ENCODE peak calls at places on chromosomes 13 and 19, in nine cellular contexts. One of them, this sample, is unnamed. For H3K36me3, the result is how much of the 10 kb centered on the place peaks cover.

GRCh38 chr13:91185294-91185863 is 162.1 kb upstream of the MIR17HG start:
- DNase-seq in Peyer's patch: no peak
- DNase-seq in heart left ventricle: no peak
- DNase-seq in breast epithelium: no peak
- DNase-seq in brain microvascular endothelial cell: peak
- DNase-seq in uterus: no peak
- DNase-seq in spleen: no peak
- DNase-seq in CD4-positive, alpha-beta memory T cell: no peak
- DNase-seq in ovary: no peak
- DNase-seq in this sample: no peak

GRCh38 chr19:51712461-51713081 is 11.2 kb downstream of the HAS1 start:
- DNase-seq in Peyer's patch: no peak
- DNase-seq in heart left ventricle: no peak
- DNase-seq in breast epithelium: no peak
- DNase-seq in brain microvascular endothelial cell: no peak
- DNase-seq in uterus: no peak
- DNase-seq in spleen: no peak
- DNase-seq in CD4-positive, alpha-beta memory T cell: no peak
- DNase-seq in ovary: no peak
- DNase-seq in this sample: no peak

GRCh38 chr13:27971776-27972618 is 2.9 kb upstream of the CDX2 start:
- DNase-seq in Peyer's patch: peak
- DNase-seq in heart left ventricle: no peak
- DNase-seq in breast epithelium: no peak
- DNase-seq in brain microvascular endothelial cell: no peak
- DNase-seq in uterus: no peak
- DNase-seq in spleen: no peak
- DNase-seq in CD4-positive, alpha-beta memory T cell: no peak
- DNase-seq in ovary: no peak
- DNase-seq in this sample: no peak

GRCh38 chr19:56141416-56141992 is 417 bp downstream of the ZNF444 start:
- DNase-seq in Peyer's patch: no peak
- DNase-seq in heart left ventricle: no peak
- DNase-seq in breast epithelium: no peak
- DNase-seq in brain microvascular endothelial cell: no peak
- DNase-seq in uterus: no peak
- DNase-seq in spleen: peak
- DNase-seq in CD4-positive, alpha-beta memory T cell: peak
- DNase-seq in ovary: no peak
- DNase-seq in this sample: peak

GRCh38 chr19:48638831-48639381 is 1.7 kb upstream of the DBP start:
- DNase-seq in Peyer's patch: no peak
- DNase-seq in heart left ventricle: peak
- DNase-seq in breast epithelium: peak
- DNase-seq in brain microvascular endothelial cell: no peak
- DNase-seq in uterus: peak
- DNase-seq in spleen: peak
- DNase-seq in CD4-positive, alpha-beta memory T cell: no peak
- DNase-seq in ovary: peak
- DNase-seq in this sample: no peak

GRCh38 chr13:73717632-73718031 is 416.6 kb downstream of the KLF12 start:
- DNase-seq in Peyer's patch: no peak
- DNase-seq in heart left ventricle: no peak
- DNase-seq in breast epithelium: no peak
- DNase-seq in brain microvascular endothelial cell: peak
- DNase-seq in uterus: no peak
- DNase-seq in spleen: no peak
- DNase-seq in CD4-positive, alpha-beta memory T cell: peak
- DNase-seq in ovary: no peak
- DNase-seq in this sample: no peak

GRCh38 chr19:49665301-49666119 is at the start of the genes BCL2L12 and IRF3:
- DNase-seq in Peyer's patch: peak
- DNase-seq in heart left ventricle: peak
- DNase-seq in breast epithelium: peak
- DNase-seq in brain microvascular endothelial cell: peak
- DNase-seq in uterus: peak
- DNase-seq in spleen: peak
- DNase-seq in CD4-positive, alpha-beta memory T cell: peak
- DNase-seq in ovary: peak
- DNase-seq in this sample: peak

GRCh38 chr13:60511637-60512036 is 114.6 kb downstream of the TDRD3 start:
- DNase-seq in Peyer's patch: no peak
- DNase-seq in heart left ventricle: no peak
- DNase-seq in breast epithelium: no peak
- DNase-seq in brain microvascular endothelial cell: no peak
- DNase-seq in uterus: no peak
- DNase-seq in spleen: no peak
- DNase-seq in CD4-positive, alpha-beta memory T cell: no peak
- DNase-seq in ovary: no peak
- DNase-seq in this sample: no peak

GRCh38 chr13:101949681-101950080 is 452.2 kb downstream of the FGF14 start:
- DNase-seq in Peyer's patch: no peak
- DNase-seq in heart left ventricle: no peak
- DNase-seq in breast epithelium: no peak
- DNase-seq in brain microvascular endothelial cell: no peak
- DNase-seq in uterus: no peak
- DNase-seq in spleen: no peak
- DNase-seq in CD4-positive, alpha-beta memory T cell: no peak
- DNase-seq in ovary: no peak
- DNase-seq in this sample: no peak

GRCh38 chr13:32048816-32049215 is 17.2 kb downstream of the FRY start:
- DNase-seq in Peyer's patch: no peak
- DNase-seq in heart left ventricle: no peak
- DNase-seq in breast epithelium: no peak
- DNase-seq in brain microvascular endothelial cell: no peak
- DNase-seq in uterus: no peak
- DNase-seq in spleen: no peak
- DNase-seq in CD4-positive, alpha-beta memory T cell: no peak
- DNase-seq in ovary: no peak
- DNase-seq in this sample: no peak

GRCh38 chr19:14450168-14450874 is 17.2 kb downstream of the PKN1 start:
- DNase-seq in Peyer's patch: no peak
- DNase-seq in heart left ventricle: no peak
- DNase-seq in breast epithelium: no peak
- DNase-seq in brain microvascular endothelial cell: peak
- DNase-seq in uterus: peak
- DNase-seq in spleen: no peak
- DNase-seq in CD4-positive, alpha-beta memory T cell: peak
- DNase-seq in ovary: no peak
- DNase-seq in this sample: peak

GRCh38 chr19:50320051-50320450 is 9.1 kb downstream of the KCNC3 start:
- DNase-seq in Peyer's patch: no peak
- DNase-seq in heart left ventricle: no peak
- DNase-seq in breast epithelium: no peak
- DNase-seq in brain microvascular endothelial cell: no peak
- DNase-seq in uterus: no peak
- DNase-seq in spleen: no peak
- DNase-seq in CD4-positive, alpha-beta memory T cell: no peak
- DNase-seq in ovary: no peak
- DNase-seq in this sample: no peak

GRCh38 chr19:23385404-23385803 is 9.9 kb downstream of the ZNF91 start:
- DNase-seq in Peyer's patch: no peak
- DNase-seq in heart left ventricle: no peak
- DNase-seq in breast epithelium: no peak
- DNase-seq in brain microvascular endothelial cell: no peak
- DNase-seq in uterus: no peak
- DNase-seq in spleen: no peak
- DNase-seq in CD4-positive, alpha-beta memory T cell: no peak
- DNase-seq in ovary: no peak
- DNase-seq in this sample: no peak

GRCh38 chr19:14369399-14370168 is 11.7 kb upstream of the ADGRE5 start:
- DNase-seq in Peyer's patch: no peak
- DNase-seq in heart left ventricle: no peak
- DNase-seq in breast epithelium: peak
- DNase-seq in brain microvascular endothelial cell: peak
- DNase-seq in uterus: peak
- DNase-seq in spleen: no peak
- DNase-seq in CD4-positive, alpha-beta memory T cell: peak
- DNase-seq in ovary: no peak
- DNase-seq in this sample: peak

GRCh38 chr19:8477889-8478288 is 24.6 kb downstream of the PRAM1 start:
- DNase-seq in Peyer's patch: peak
- DNase-seq in heart left ventricle: no peak
- DNase-seq in breast epithelium: no peak
- DNase-seq in brain microvascular endothelial cell: no peak
- DNase-seq in uterus: no peak
- DNase-seq in spleen: no peak
- DNase-seq in CD4-positive, alpha-beta memory T cell: no peak
- DNase-seq in ovary: no peak
- DNase-seq in this sample: no peak
- H3K36me3 ChIP-seq in Peyer's patch: under half
- H3K36me3 ChIP-seq in heart left ventricle: half or more
- H3K36me3 ChIP-seq in breast epithelium: under half
- H3K36me3 ChIP-seq in brain microvascular endothelial cell: under half
- H3K36me3 ChIP-seq in uterus: under half
- H3K36me3 ChIP-seq in spleen: half or more
- H3K36me3 ChIP-seq in CD4-positive, alpha-beta memory T cell: half or more
- H3K36me3 ChIP-seq in ovary: under half
- H3K36me3 ChIP-seq in this sample: under half

DNA sequence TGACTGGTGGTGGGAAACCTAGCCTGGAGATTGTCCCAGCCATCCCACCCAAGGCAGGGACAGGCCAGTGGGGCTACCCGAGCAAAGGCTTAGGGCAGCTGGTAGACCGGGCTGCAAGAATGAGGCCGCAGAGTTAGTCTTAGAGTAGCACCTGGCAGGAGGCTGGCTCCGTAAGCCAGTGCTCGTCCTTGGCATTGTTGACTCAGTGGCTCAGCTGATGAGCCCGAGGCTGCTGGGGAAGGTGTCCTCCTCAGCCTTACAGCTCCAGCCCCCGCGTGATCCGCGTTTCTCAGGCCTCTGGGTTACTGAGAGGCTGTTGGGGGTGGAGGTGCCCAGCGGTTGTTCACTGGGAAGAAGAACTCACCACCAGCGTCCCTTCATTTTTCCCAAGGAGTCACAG is 24.7 kb downstream of the PPP1R37 start:
- DNase-seq in Peyer's patch: no peak
- DNase-seq in heart left ventricle: no peak
- DNase-seq in breast epithelium: no peak
- DNase-seq in brain microvascular endothelial cell: no peak
- DNase-seq in uterus: no peak
- DNase-seq in spleen: no peak
- DNase-seq in CD4-positive, alpha-beta memory T cell: no peak
- DNase-seq in ovary: no peak
- DNase-seq in this sample: no peak
- H3K27ac ChIP-seq in Peyer's patch: no peak
- H3K27ac ChIP-seq in heart left ventricle: no peak
- H3K27ac ChIP-seq in breast epithelium: peak
- H3K27ac ChIP-seq in brain microvascular endothelial cell: no peak
- H3K27ac ChIP-seq in uterus: no peak
- H3K27ac ChIP-seq in spleen: no peak
- H3K27ac ChIP-seq in CD4-positive, alpha-beta memory T cell: no peak
- H3K27ac ChIP-seq in ovary: no peak
- H3K27ac ChIP-seq in this sample: no peak

DNA sequence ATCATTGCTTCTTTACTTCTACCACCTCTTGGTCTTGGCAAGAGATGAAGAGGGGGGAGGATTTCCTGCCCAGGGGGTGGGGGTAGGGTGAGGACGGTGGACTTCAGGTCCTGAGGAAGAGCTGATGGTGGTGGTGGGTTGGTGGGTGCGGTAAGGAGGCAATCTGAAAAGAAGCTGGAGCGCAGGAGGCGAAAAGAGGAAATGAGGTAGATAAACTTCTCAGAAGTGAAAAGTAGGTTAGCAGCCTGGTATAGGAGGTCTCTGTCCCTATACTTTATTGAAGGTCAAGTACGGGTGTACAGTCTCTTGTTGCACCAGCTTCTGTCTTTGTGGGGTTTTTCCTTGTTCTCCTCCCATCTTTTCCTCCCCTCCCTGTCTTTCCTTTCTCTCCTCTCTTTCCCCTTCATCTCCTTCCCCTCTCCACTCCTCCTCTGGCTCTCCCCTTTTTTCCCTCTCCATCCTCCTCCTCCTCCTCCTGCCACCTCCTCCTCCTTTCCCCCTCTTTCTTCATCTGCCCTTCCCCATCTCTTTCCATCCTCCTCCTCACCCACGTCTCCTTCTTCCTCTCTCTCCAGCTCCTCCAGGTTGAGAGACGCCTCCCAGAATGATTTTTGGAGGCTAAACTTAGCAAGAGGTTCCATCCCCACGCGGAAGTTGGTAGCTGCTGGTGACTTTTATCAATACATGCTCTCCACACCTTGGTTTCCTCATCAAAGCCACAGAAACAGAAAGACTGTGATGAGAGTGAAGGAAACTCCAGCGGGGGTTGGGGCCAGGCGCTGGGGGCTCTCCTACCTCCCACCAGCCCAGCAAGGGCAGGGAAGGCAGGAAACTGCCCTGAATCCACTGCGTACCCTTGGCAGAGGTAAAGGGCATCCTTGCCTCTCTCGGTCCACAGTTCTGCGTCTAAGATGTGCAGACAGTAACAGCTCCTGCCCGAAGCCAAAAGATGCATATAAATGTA is 15.3 kb downstream of the TNFSF14 start:
- DNase-seq in Peyer's patch: no peak
- DNase-seq in heart left ventricle: no peak
- DNase-seq in breast epithelium: no peak
- DNase-seq in brain microvascular endothelial cell: no peak
- DNase-seq in uterus: no peak
- DNase-seq in spleen: peak
- DNase-seq in CD4-positive, alpha-beta memory T cell: peak
- DNase-seq in ovary: no peak
- DNase-seq in this sample: peak
- H3K36me3 ChIP-seq in Peyer's patch: under half
- H3K36me3 ChIP-seq in heart left ventricle: under half
- H3K36me3 ChIP-seq in breast epithelium: under half
- H3K36me3 ChIP-seq in brain microvascular endothelial cell: under half
- H3K36me3 ChIP-seq in uterus: under half
- H3K36me3 ChIP-seq in spleen: under half
- H3K36me3 ChIP-seq in CD4-positive, alpha-beta memory T cell: under half
- H3K36me3 ChIP-seq in ovary: under half
- H3K36me3 ChIP-seq in this sample: under half

DNA sequence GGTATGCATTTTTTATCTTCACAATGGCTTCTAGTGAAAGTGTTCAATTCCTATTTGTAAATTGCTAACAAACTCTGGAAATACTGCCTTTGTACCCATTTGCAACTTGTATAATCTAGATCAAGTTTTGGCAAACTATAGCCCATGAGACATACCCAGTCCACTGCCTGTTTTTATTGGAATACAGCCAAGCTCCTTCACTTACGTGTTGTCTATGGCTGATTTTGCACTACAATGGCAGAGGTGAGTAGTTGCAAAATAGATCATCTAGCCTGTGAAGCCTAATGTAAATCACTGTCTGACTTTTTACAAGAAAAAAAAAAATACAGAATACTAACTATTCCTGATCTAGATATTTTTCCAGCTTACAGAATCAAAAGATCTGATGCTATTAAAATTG is 37.1 kb downstream of the DZIP1 start:
- DNase-seq in Peyer's patch: no peak
- DNase-seq in heart left ventricle: no peak
- DNase-seq in breast epithelium: no peak
- DNase-seq in brain microvascular endothelial cell: peak
- DNase-seq in uterus: no peak
- DNase-seq in spleen: no peak
- DNase-seq in CD4-positive, alpha-beta memory T cell: no peak
- DNase-seq in ovary: no peak
- DNase-seq in this sample: no peak
- H3K27ac ChIP-seq in Peyer's patch: no peak
- H3K27ac ChIP-seq in heart left ventricle: no peak
- H3K27ac ChIP-seq in breast epithelium: no peak
- H3K27ac ChIP-seq in brain microvascular endothelial cell: no peak
- H3K27ac ChIP-seq in uterus: no peak
- H3K27ac ChIP-seq in spleen: no peak
- H3K27ac ChIP-seq in CD4-positive, alpha-beta memory T cell: no peak
- H3K27ac ChIP-seq in ovary: no peak
- H3K27ac ChIP-seq in this sample: no peak

GRCh38 chr19:33401683-33402420 is 28.3 kb downstream of the CEBPG start:
- DNase-seq in Peyer's patch: no peak
- DNase-seq in heart left ventricle: peak
- DNase-seq in breast epithelium: no peak
- DNase-seq in brain microvascular endothelial cell: no peak
- DNase-seq in uterus: no peak
- DNase-seq in spleen: peak
- DNase-seq in CD4-positive, alpha-beta memory T cell: no peak
- DNase-seq in ovary: no peak
- DNase-seq in this sample: peak
- H3K36me3 ChIP-seq in Peyer's patch: under half
- H3K36me3 ChIP-seq in heart left ventricle: under half
- H3K36me3 ChIP-seq in breast epithelium: under half
- H3K36me3 ChIP-seq in brain microvascular endothelial cell: under half
- H3K36me3 ChIP-seq in uterus: under half
- H3K36me3 ChIP-seq in spleen: under half
- H3K36me3 ChIP-seq in CD4-positive, alpha-beta memory T cell: under half
- H3K36me3 ChIP-seq in ovary: under half
- H3K36me3 ChIP-seq in this sample: under half

This sample was measured in CD8-positive, alpha-beta memory T cell.